ENCODE peak calls at places on chromosomes 2 and 18, in six cellular contexts. D, R, B, N, S and U are unnamed samples.
A peak's percentile ranks its signal among the peaks of the same experiment; 100 is the strongest.

GRCh38 chr18:6859676-6860422 is 130.3 kb downstream of the ARHGAP28 start:
- DNase-seq in D (no peak), R (no peak), B (no peak), N (no peak), S (no peak), U (no peak)

GRCh38 chr2:157312866-157313486 is 12.6 kb downstream of the ERMN start:
- DNase-seq in D (no peak), R (no peak), B (no peak), N (no peak), S (no peak), U (no peak)

GRCh38 chr2:43676322-43677050 is at the start of gene C1GALT1C1L:
- DNase-seq in D (peak; percentile 32), R (peak; percentile 90), B (peak; percentile 45), N (peak; percentile 79), S (peak; percentile 77), U (peak; percentile 18)

GRCh38 chr18:49768051-49768391 is 45.3 kb downstream of the ACAA2 start:
- DNase-seq in D (peak; percentile 85), R (peak; percentile 74), B (no peak), N (no peak), S (no peak), U (peak; percentile 42)

GRCh38 chr2:53289309-53290006 is 478.1 kb upstream of the CHAC2 start:
- DNase-seq in D (no peak), R (no peak), B (no peak), N (no peak), S (no peak), U (no peak)

GRCh38 chr2:65349863-65350262 is 82.5 kb downstream of the SPRED2 start:
- DNase-seq in D (peak; percentile 89), R (peak; percentile 70), B (no peak), N (no peak), S (no peak), U (peak; percentile 60)

GRCh38 chr18:11689031-11689971 is at the start of gene GNAL:
- DNase-seq in D (peak; percentile 86), R (peak; percentile 90), B (peak; percentile 0), N (peak; percentile 84), S (peak; percentile 88), U (peak; percentile 69)

GRCh38 chr2:50746526-50746925 is 285.4 kb downstream of the NRXN1 start:
- DNase-seq in D (peak; percentile 63), R (no peak), B (no peak), N (no peak), S (no peak), U (no peak)

GRCh38 chr18:36095936-36096519 is 28.7 kb upstream of the RPRD1A start:
- DNase-seq in D (no peak), R (no peak), B (peak; percentile 18), N (no peak), S (no peak), U (peak; percentile 49)

GRCh38 chr18:53421869-53422268 is 802.6 kb downstream of the MBD2 start:
- DNase-seq in D (no peak), R (no peak), B (no peak), N (no peak), S (no peak), U (no peak)

GRCh38 chr2:8719528-8719927 is 37.7 kb downstream of the ID2 start:
- DNase-seq in D (no peak), R (no peak), B (no peak), N (no peak), S (no peak), U (peak; percentile 23)

GRCh38 chr18:75238786-75239185 is 28.2 kb downstream of the TSHZ1 start:
- DNase-seq in D (no peak), R (no peak), B (no peak), N (no peak), S (no peak), U (no peak)

GRCh38 chr2:210899131-210899530 is 342.7 kb downstream of the CPS1 start:
- DNase-seq in D (no peak), R (no peak), B (no peak), N (no peak), S (no peak), U (no peak)

GRCh38 chr2:60806595-60806987 is 50.5 kb downstream of the PAPOLG start:
- DNase-seq in D (no peak), R (no peak), B (no peak), N (no peak), S (no peak), U (no peak)
- H3K4me3 ChIP-seq in D (no peak overlapping the region), R (no peak overlapping the region), B (no peak overlapping the region), N (no peak overlapping the region), S (no peak overlapping the region), U (no peak overlapping the region)

GRCh38 chr2:126657636-126658315 is 1.8 kb downstream of the GYPC start:
- DNase-seq in D (no peak), R (peak; percentile 89), B (peak; percentile 95), N (peak; percentile 93), S (peak; percentile 93), U (peak; percentile 99)
- H3K4me3 ChIP-seq in D (no peak overlapping the region), R (peak overlapping the region; percentile 89), B (peak overlapping the region; percentile 50), N (peak overlapping the region; percentile 88), S (peak overlapping the region; percentile 92), U (peak overlapping the region; percentile 77)

GRCh38 chr2:109638807-109639206 is 24.6 kb downstream of the SOWAHC start:
- DNase-seq in D (no peak), R (no peak), B (no peak), N (no peak), S (no peak), U (peak; percentile 64)

GRCh38 chr2:109636290-109636675 is 22.1 kb downstream of the SOWAHC start:
- DNase-seq in D (no peak), R (no peak), B (no peak), N (no peak), S (no peak), U (no peak)

GRCh38 chr2:109633284-109633961 is 19.3 kb downstream of the SOWAHC start:
- DNase-seq in D (no peak), R (no peak), B (no peak), N (peak; percentile 24), S (no peak), U (no peak)

GRCh38 chr2:109635426-109636289 is 21.5 kb downstream of the SOWAHC start:
- DNase-seq in D (no peak), R (no peak), B (no peak), N (no peak), S (no peak), U (no peak)

GRCh38 chr2:109637749-109638570 is 23.8 kb downstream of the SOWAHC start:
- DNase-seq in D (no peak), R (no peak), B (no peak), N (no peak), S (no peak), U (peak; percentile 42)
- H3K4me3 ChIP-seq in D (no peak overlapping the region), R (no peak overlapping the region), B (no peak overlapping the region), N (no peak overlapping the region), S (no peak overlapping the region), U (no peak overlapping the region)

GRCh38 chr2:219470429-219470828 is 28.3 kb upstream of the GMPPA start:
- DNase-seq in D (no peak), R (no peak), B (no peak), N (no peak), S (no peak), U (no peak)

GRCh38 chr2:219468410-219469185 is 30.1 kb upstream of the GMPPA start:
- DNase-seq in D (no peak), R (no peak), B (no peak), N (no peak), S (no peak), U (no peak)

GRCh38 chr2:219467736-219468075 is 31.0 kb upstream of the GMPPA start:
- DNase-seq in D (no peak), R (no peak), B (no peak), N (no peak), S (no peak), U (no peak)

GRCh38 chr2:219466816-219467735 is 31.6 kb upstream of the GMPPA start:
- DNase-seq in D (no peak), R (no peak), B (no peak), N (no peak), S (no peak), U (no peak)

GRCh38 chr2:219469186-219469724 is 29.4 kb upstream of the GMPPA start:
- DNase-seq in D (no peak), R (peak; percentile 67), B (no peak), N (no peak), S (peak; percentile 84), U (no peak)
- H3K4me3 ChIP-seq in D (no peak overlapping the region), R (no peak overlapping the region), B (no peak overlapping the region), N (no peak overlapping the region), S (no peak overlapping the region), U (no peak overlapping the region)

DNA sequence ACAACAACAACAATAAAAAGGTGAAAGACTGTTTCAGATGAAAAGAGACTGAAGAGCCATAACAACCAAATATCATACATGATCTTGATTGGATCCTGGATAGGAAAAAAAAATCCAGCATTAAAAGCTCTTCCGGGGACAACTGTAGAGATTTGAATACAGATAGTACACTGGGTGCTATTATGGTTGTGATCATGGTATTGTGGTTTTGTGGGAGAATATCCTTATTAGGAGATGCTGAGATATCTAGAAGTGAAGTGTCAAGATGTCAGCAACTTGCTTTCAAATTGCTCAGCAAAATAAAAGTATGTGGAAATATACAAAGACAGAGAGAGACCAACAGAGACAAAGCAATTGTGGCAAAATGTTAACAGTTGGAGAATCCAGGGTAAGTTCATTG is 15.5 kb upstream of the SPATA3 start:
- DNase-seq in D (no peak), R (no peak), B (no peak), N (no peak), S (no peak), U (no peak)
- H3K4me3 ChIP-seq in D (no peak overlapping the region), R (no peak overlapping the region), B (no peak overlapping the region), N (no peak overlapping the region), S (no peak overlapping the region), U (no peak overlapping the region)

DNA sequence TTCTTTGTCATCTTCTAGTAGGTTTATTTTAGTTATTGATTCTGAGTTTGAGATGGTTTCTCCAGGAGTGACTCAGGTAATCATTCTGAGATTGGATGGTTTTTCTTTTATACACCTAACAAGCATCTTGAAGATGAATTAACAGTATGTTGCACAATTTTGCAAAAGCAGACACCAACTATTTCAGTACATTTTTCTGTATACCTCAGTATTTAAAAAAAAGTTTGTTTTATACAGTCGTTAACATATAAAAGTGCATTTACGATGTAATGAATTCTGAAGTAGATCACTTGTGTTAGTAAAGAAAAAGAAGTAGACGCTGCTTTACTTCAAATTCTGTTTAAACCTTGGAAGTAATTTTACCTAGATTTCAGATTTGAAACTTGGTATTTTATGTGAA is 3.0 kb downstream of the VAPA start:
- DNase-seq in D (no peak), R (no peak), B (no peak), N (no peak), S (no peak), U (no peak)
- H3K4me3 ChIP-seq in D (no peak overlapping the region), R (no peak overlapping the region), B (no peak overlapping the region), N (peak overlapping the region; percentile 88), S (peak overlapping the region; percentile 99), U (no peak overlapping the region)